ENCODE peak calls at places on chromosomes 11 and 22, in eight cellular contexts. B is right cardiac atrium; W is A172; C is germinal center; I is HuH-7.5; N is activated naive CD4-positive, alpha-beta T cell; X is sigmoid colon; A is amniotic stem cell. L is an unnamed sample.

GRCh38 chr22:41888638-41889200 is 26.2 kb downstream of the SHISA8 start:
- DNase-seq in A (no peak), I (no peak), N (no peak), C (peak; percentile 45), B (no peak), X (no peak), W (no peak), L (no peak)

GRCh38 chr11:71946144-71946571 is 17.3 kb downstream of the RNF121 start:
- DNase-seq in A (peak; percentile 26), I (no peak), C (no peak), X (no peak), B (no peak), W (peak; percentile 78), N (no peak), L (no peak)

GRCh38 chr11:104380358-104380757 is 216.4 kb upstream of the PDGFD start:
- DNase-seq in C (no peak), X (no peak), I (no peak), W (peak; percentile 16), N (no peak), B (no peak), A (no peak), L (no peak)

GRCh38 chr11:70302086-70302752 is 31.7 kb downstream of the PPFIA1 start:
- DNase-seq in W (no peak), C (no peak), B (no peak), I (no peak), N (no peak), X (peak; percentile 48), A (no peak), L (no peak)

GRCh38 chr11:17063171-17064002 is 14.1 kb downstream of the RPS13 start:
- DNase-seq in W (peak; percentile 45), B (peak; percentile 87), X (no peak), N (no peak), I (peak; percentile 55), C (peak; percentile 11), A (peak; percentile 3), L (peak; percentile 72)

GRCh38 chr22:46129390-46130041 is 20.8 kb upstream of the PPARA start:
- DNase-seq in X (no peak), C (peak; percentile 80), N (no peak), B (peak; percentile 92), A (no peak), W (no peak), I (no peak), L (peak; percentile 89)

GRCh38 chr11:64276653-64277431 is 7.6 kb downstream of the BAD start:
- DNase-seq in C (no peak), A (no peak), B (peak; percentile 52), X (no peak), W (peak; percentile 96), N (no peak), I (no peak), L (no peak)

GRCh38 chr11:64848779-64849599 is 4.5 kb upstream of the CDC42BPG start:
- DNase-seq in C (peak; percentile 72), N (no peak), A (no peak), W (no peak), X (no peak), I (no peak), B (peak; percentile 58), L (no peak)